ENCODE peak calls at places on chromosome 2, in seven cellular contexts. E is CD8-positive, alpha-beta T cell; B is heart left ventricle; V is left ventricle myocardium inferior; R is ovary; Z is sigmoid colon; A is PC-9. F is an unnamed sample.

GRCh38 chr2:10412380-10412779 is 35.7 kb downstream of the ODC1 start:
- DNase-seq in A (no peak), E (no peak), Z (no peak), R (no peak), B (peak; percentile 29), V (no peak), F (no peak)

GRCh38 chr2:45857848-45858520 is 206.5 kb downstream of the PRKCE start:
- DNase-seq in E (no peak), Z (no peak), A (no peak), R (no peak), B (no peak), V (no peak), F (no peak)

GRCh38 chr2:199315299-199316179 is 142.2 kb downstream of the SATB2 start:
- DNase-seq in Z (no peak), R (no peak), A (peak; percentile 1), B (no peak), V (no peak), E (no peak), F (no peak)

GRCh38 chr2:172734711-172735645 is 667 bp upstream of the RAPGEF4 start:
- DNase-seq in A (no peak), Z (no peak), B (no peak), E (no peak), R (no peak), V (no peak), F (no peak)

GRCh38 chr2:60094450-60094929 is 459.0 kb downstream of the BCL11A start:
- DNase-seq in E (no peak), V (no peak), A (no peak), R (no peak), B (no peak), Z (no peak), F (no peak)

GRCh38 chr2:100417745-100418090 is 250 bp upstream of the CHST10 start:
- DNase-seq in R (no peak), E (no peak), A (no peak), Z (no peak), V (no peak), B (no peak), F (no peak)

GRCh38 chr2:234403074-234403473 is 93.8 kb downstream of the ARL4C start:
- DNase-seq in B (no peak), V (no peak), Z (no peak), E (no peak), A (no peak), R (no peak), F (no peak)

GRCh38 chr2:97966545-97967215 is 29.1 kb downstream of the TMEM131 start:
- DNase-seq in R (no peak), V (no peak), B (no peak), A (no peak), Z (no peak), E (no peak), F (no peak)

GRCh38 chr2:132645176-132645575 is 24.8 kb downstream of the LYPD1 start:
- DNase-seq in E (no peak), R (no peak), V (no peak), A (no peak), Z (no peak), B (no peak), F (no peak)

GRCh38 chr2:218569038-218569431 is 396 bp downstream of the CNOT9 start:
- DNase-seq in A (peak; percentile 50), B (no peak), E (peak; percentile 56), R (no peak), V (peak; percentile 19), Z (peak; percentile 78), F (peak; percentile 41)

GRCh38 chr2:52976132-52976949 is 791.3 kb upstream of the CHAC2 start:
- DNase-seq in E (no peak), Z (no peak), A (peak; percentile 23), R (no peak), B (no peak), V (no peak), F (no peak)

GRCh38 chr2:219494952-219495530 is 3.6 kb upstream of the GMPPA start:
- DNase-seq in V (no peak), Z (no peak), B (no peak), E (no peak), R (no peak), A (no peak), F (no peak)

GRCh38 chr2:214630402-214631035 is 179.0 kb downstream of the BARD1 start:
- DNase-seq in Z (no peak), A (no peak), R (no peak), E (no peak), B (no peak), V (no peak), F (no peak)

GRCh38 chr2:207770602-207771404 is 1.1 kb upstream of the FZD5 start:
- DNase-seq in B (no peak), Z (no peak), V (no peak), A (no peak), R (peak; percentile 43), E (peak; percentile 6), F (peak; percentile 21)

GRCh38 chr2:167183916-167184315 is 295.6 kb downstream of the XIRP2 start:
- DNase-seq in E (no peak), R (no peak), Z (no peak), V (no peak), A (no peak), B (no peak), F (no peak)

GRCh38 chr2:48471048-48471474 is 58.9 kb upstream of the STON1 start:
- DNase-seq in R (no peak), E (no peak), B (no peak), A (peak; percentile 22), V (no peak), Z (no peak), F (no peak)

GRCh38 chr2:169090133-169090820 is 20.9 kb downstream of the DHRS9 start:
- DNase-seq in V (no peak), B (no peak), E (no peak), R (no peak), Z (no peak), A (no peak), F (no peak)

GRCh38 chr2:46806526-46806925 is 109.1 kb downstream of the MCFD2 start:
- DNase-seq in V (no peak), A (no peak), E (no peak), B (no peak), R (no peak), Z (no peak), F (no peak)

GRCh38 chr2:3647831-3648651 is 10.0 kb upstream of the ALLC start:
- DNase-seq in B (peak; percentile 20), R (no peak), E (no peak), V (no peak), A (no peak), Z (no peak), F (no peak)

GRCh38 chr2:3649581-3649980 is 8.4 kb upstream of the ALLC start:
- DNase-seq in Z (no peak), V (no peak), R (peak; percentile 42), B (peak; percentile 18), A (no peak), E (no peak), F (no peak)

GRCh38 chr2:3651686-3652516 is 6.1 kb upstream of the ALLC start:
- DNase-seq in Z (no peak), E (peak; percentile 69), R (peak; percentile 71), B (peak; percentile 41), A (no peak), V (no peak), F (no peak)

GRCh38 chr2:3648652-3649177 is 9.3 kb upstream of the ALLC start:
- DNase-seq in V (no peak), A (no peak), E (no peak), B (peak; percentile 15), R (no peak), Z (no peak), F (no peak)

GRCh38 chr2:3650140-3650944 is 7.7 kb upstream of the ALLC start:
- DNase-seq in B (peak; percentile 23), Z (no peak), E (no peak), A (no peak), R (peak; percentile 47), V (no peak), F (no peak)
- H3K27ac ChIP-seq in B (no peak overlapping the region), Z (peak overlapping the region; percentile 49), E (no peak overlapping the region), A (no peak overlapping the region), R (peak overlapping the region; percentile 25), V (peak overlapping the region; percentile 18), F (no peak overlapping the region)

DNA sequence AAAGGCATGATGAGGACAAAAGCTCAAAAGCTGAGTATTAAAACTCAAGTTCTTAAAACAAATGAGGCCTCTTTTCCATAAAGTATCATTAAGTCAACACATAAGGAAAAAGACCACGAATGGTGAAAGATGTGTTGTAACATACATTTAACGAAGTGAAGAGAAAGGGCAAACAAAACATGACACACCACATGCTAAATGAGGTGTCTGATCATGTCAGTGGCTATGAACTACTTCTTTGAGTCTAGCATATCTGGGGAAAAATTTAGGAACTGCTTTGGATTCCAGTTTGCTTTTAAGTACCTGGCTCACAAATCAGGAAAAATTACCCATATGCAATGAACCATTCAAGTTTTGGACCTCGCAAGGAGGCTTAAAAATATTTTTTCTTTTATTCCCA is 42.3 kb downstream of the TRIP12 start:
- DNase-seq in E (no peak), A (no peak), V (no peak), R (no peak), B (no peak), Z (no peak), F (no peak)
- H3K4me1 ChIP-seq in E (no peaks in the 10 kb centered on the region), A (no peaks in the 10 kb centered on the region), V (peaks cover 30% of the 10 kb centered on the region), R (peaks cover 1% of the 10 kb centered on the region), B (no peaks in the 10 kb centered on the region), Z (no peaks in the 10 kb centered on the region), F (peaks cover under 1% of the 10 kb centered on the region)

GRCh38 chr2:152336103-152336853 is 1.3 kb downstream of the FMNL2 start:
- DNase-seq in V (peak; percentile 73), A (peak; percentile 41), B (peak; percentile 67), E (no peak), Z (peak; percentile 84), R (peak; percentile 69), F (peak; percentile 81)
- TF ChIP-seq CTCF in V (no peak), A (no peak), B (no peak), E (no peak), Z (no peak), R (no peak), F (no peak)

DNA sequence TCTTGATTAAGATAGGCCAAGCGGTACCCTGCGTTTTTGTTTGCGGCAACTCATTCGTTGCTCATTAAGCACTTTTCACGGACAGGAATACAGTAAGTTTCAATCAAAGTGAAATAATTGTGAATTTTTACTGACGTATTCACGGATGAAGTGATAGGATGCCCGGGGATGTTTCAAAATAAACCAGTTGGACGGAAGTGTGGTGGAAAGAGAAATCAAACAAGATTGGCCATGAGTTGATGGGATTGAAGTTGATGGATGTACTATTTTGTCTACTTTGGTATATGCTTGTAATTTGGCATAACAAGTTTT is 481 bp downstream of the TMEM177 start:
- DNase-seq in B (no peak), Z (no peak), E (no peak), V (no peak), R (no peak), A (no peak), F (no peak)
- H3K27ac ChIP-seq in B (peak overlapping the region; percentile 60), Z (peak overlapping the region; percentile 67), E (peak overlapping the region; percentile 59), V (peak overlapping the region; percentile 36), R (no peak overlapping the region), A (no peak overlapping the region), F (peak overlapping the region; percentile 36)

GRCh38 chr2:71560286-71561011 is 107.1 kb downstream of the DYSF start:
- DNase-seq in Z (no peak), E (no peak), V (no peak), A (no peak), B (no peak), R (no peak), F (no peak)
- H3K4me1 ChIP-seq in Z (no peaks in the 10 kb centered on the region), E (no peaks in the 10 kb centered on the region), V (peaks cover 6% of the 10 kb centered on the region), A (peaks cover 9% of the 10 kb centered on the region), B (no peaks in the 10 kb centered on the region), R (no peaks in the 10 kb centered on the region), F (no peaks in the 10 kb centered on the region)

GRCh38 chr2:203928849-203929248 is 7.7 kb upstream of the ICOS start:
- DNase-seq in E (no peak), B (no peak), V (no peak), A (no peak), Z (no peak), R (no peak), F (no peak)
- TF ChIP-seq CTCF in E (peak; percentile 52), B (no peak), V (peak; percentile 19), A (peak; percentile 55), Z (no peak), R (no peak), F (no peak)